ENCODE peak calls at places on chromosomes 5 and 9, in five cellular contexts. W is IMR-90, U is uterus, A is NT2/D1, K is HL-60. Z is an unnamed sample.

GRCh38 chr9:84136119-84136868 is 155.7 kb downstream of the RMI1 start:
- DNase-seq in U (no peak), A (no peak), W (peak), K (no peak), Z (no peak)

GRCh38 chr5:159215886-159216285 is 6.5 kb upstream of the RNF145 start:
- DNase-seq in K (peak), W (no peak), U (no peak), A (no peak), Z (no peak)

GRCh38 chr9:126128494-126129142 is 198.0 kb upstream of the MVB12B start:
- DNase-seq in A (no peak), W (no peak), K (no peak), U (no peak), Z (no peak)

GRCh38 chr9:100739666-100740065 is 161.8 kb downstream of the CAVIN4 start:
- DNase-seq in W (no peak), K (no peak), U (no peak), A (no peak), Z (no peak)

GRCh38 chr9:126317513-126317912 is 9.1 kb upstream of the MVB12B start:
- DNase-seq in A (no peak), K (peak), W (peak), U (no peak), Z (no peak)

GRCh38 chr9:105297442-105298097 is 53.1 kb downstream of the SLC44A1 start:
- DNase-seq in K (no peak), A (no peak), W (no peak), U (no peak), Z (no peak)

GRCh38 chr5:110179291-110179690 is 489.6 kb downstream of the MAN2A1 start:
- DNase-seq in W (no peak), U (no peak), K (no peak), A (peak), Z (no peak)

GRCh38 chr5:76808142-76808691 is 10.6 kb upstream of the F2RL1 start:
- DNase-seq in U (no peak), W (no peak), K (no peak), A (peak), Z (peak)

GRCh38 chr5:105101597-105101996 is 1539.0 kb upstream of the NUDT12 start:
- DNase-seq in U (no peak), A (no peak), W (no peak), K (no peak), Z (no peak)

GRCh38 chr5:129361441-129362025 is 98.6 kb upstream of the ADAMTS19 start:
- DNase-seq in K (no peak), A (no peak), U (no peak), W (peak), Z (no peak)

GRCh38 chr9:5481744-5482027 is 28.6 kb upstream of the PDCD1LG2 start:
- DNase-seq in K (no peak), W (no peak), A (no peak), U (no peak), Z (no peak)

GRCh38 chr5:548256-548655 is 24.0 kb upstream of the SLC9A3 start:
- DNase-seq in K (peak), W (peak), A (no peak), U (no peak), Z (no peak)

GRCh38 chr5:134133995-134134541 is 19.6 kb downstream of the TCF7 start:
- DNase-seq in U (peak), K (no peak), A (no peak), W (no peak), Z (no peak)

GRCh38 chr5:180787711-180788431 is 14.7 kb downstream of the MGAT1 start:
- DNase-seq in K (no peak), U (no peak), A (no peak), W (peak), Z (no peak)

GRCh38 chr5:103425686-103426454 is 136.7 kb downstream of the NUDT12 start:
- DNase-seq in U (no peak), W (peak), A (no peak), K (no peak), Z (no peak)

GRCh38 chr5:2610986-2611385 is 140.5 kb downstream of the IRX2 start:
- DNase-seq in K (no peak), W (no peak), U (no peak), A (no peak), Z (no peak)

GRCh38 chr9:136110082-136111061 is 8.3 kb downstream of the TMEM250 start:
- DNase-seq in A (no peak), U (no peak), W (peak), K (no peak), Z (no peak)

GRCh38 chr9:136108648-136109266 is 9.9 kb downstream of the TMEM250 start:
- DNase-seq in A (no peak), K (no peak), W (no peak), U (no peak), Z (no peak)

GRCh38 chr9:136107155-136107952 is 11.3 kb downstream of the TMEM250 start:
- DNase-seq in A (no peak), W (no peak), U (no peak), K (no peak), Z (no peak)

GRCh38 chr9:136109351-136110081 is 9.2 kb downstream of the TMEM250 start:
- DNase-seq in W (peak), A (no peak), U (peak), K (peak), Z (no peak)

GRCh38 chr9:136107953-136108647 is 10.6 kb downstream of the TMEM250 start:
- DNase-seq in K (no peak), U (no peak), W (no peak), A (no peak), Z (no peak)
- H3K4me3 ChIP-seq in K (no peak), U (no peak), W (no peak), A (no peak), Z (no peak)

GRCh38 chr9:98248737-98249474 is 6.5 kb downstream of the TBC1D2 start:
- DNase-seq in A (no peak), U (no peak), W (peak), K (peak), Z (no peak)
- H3K4me3 ChIP-seq in A (no peak), U (no peak), W (no peak), K (no peak), Z (no peak)

DNA sequence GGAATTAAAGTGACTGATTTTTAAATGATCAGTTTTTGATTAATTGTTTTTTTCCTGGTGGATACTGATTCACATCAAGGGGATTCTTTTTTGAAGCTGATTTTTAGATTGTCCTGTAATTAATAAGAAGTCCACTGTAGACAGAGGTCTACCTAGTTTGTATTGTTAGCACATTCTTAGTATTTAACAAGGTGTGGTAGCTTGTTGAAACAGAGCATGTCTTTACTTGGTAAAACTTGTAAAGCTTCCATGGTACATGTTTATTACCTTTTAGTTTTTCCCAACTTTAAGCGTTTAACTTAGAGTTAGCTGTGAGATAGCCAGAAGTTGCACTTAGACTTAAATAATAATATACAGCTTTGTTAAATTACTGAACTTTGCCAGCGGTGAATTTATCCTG is 1.5 kb downstream of the BTF3 start:
- DNase-seq in A (no peak), U (no peak), K (no peak), W (no peak), Z (no peak)
- H3K4me3 ChIP-seq in A (peak), U (no peak), K (peak), W (peak), Z (no peak)

GRCh38 chr9:123775885-123776284 is 154.0 kb downstream of the DENND1A start:
- DNase-seq in U (no peak), W (no peak), A (no peak), K (no peak), Z (no peak)
- H3K4me3 ChIP-seq in U (no peak), W (no peak), A (no peak), K (no peak), Z (no peak)

DNA sequence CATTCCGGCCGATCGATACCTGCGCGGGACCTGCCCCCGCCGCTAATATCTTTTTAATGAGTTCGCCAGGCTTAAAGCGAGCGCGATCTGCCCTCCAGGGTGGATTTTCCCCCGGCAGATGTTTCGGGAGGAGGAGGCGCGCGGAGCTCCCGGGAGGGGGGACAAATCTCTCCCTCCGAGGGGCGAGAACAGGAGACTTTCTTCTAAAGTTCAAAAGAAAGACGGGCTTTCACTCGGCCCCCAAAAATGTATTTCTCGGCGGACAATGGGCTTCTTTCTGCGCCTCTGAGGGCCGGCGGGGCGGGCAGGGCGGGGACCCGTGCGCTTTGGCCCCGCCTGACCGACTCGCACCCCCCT is 4.1 kb upstream of the PRDM12 start:
- DNase-seq in K (no peak), W (no peak), A (no peak), U (no peak), Z (no peak)
- H3K4me3 ChIP-seq in K (peak), W (no peak), A (peak), U (peak), Z (peak)

DNA sequence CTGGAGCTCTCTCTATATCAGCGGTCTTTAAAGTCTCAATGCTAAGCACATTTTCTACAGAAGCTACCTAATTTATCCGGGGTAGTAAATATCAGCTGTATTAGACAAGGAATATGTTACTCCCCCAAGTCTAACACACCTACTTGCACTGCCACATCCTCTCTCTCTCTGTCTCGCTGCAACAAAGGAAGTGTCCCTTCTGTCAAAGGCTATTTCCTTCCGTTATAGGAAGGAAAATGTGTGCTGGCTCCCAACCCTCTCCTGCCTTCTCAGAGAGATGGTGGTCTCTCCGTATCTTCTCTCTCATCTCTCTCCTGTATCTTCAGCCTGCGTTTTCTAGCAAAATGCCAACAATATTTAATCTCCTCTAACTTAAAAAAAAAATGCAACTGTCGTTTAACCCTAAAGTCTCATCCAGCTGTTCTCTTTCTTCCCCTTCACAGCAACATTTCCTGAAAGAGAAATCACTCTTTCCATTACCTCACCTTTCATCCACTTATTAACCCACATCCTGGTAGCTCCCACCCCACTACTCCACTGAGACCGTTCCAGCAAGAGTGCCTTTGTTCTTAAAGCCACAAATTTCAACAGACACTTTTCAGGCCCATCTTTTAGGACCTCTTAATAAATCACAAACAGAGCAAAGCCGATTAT is 2.3 kb downstream of the TTF1 start:
- DNase-seq in U (no peak), A (no peak), K (peak), W (no peak), Z (no peak)
- H3K4me3 ChIP-seq in U (no peak), A (no peak), K (no peak), W (no peak), Z (no peak)

DNA sequence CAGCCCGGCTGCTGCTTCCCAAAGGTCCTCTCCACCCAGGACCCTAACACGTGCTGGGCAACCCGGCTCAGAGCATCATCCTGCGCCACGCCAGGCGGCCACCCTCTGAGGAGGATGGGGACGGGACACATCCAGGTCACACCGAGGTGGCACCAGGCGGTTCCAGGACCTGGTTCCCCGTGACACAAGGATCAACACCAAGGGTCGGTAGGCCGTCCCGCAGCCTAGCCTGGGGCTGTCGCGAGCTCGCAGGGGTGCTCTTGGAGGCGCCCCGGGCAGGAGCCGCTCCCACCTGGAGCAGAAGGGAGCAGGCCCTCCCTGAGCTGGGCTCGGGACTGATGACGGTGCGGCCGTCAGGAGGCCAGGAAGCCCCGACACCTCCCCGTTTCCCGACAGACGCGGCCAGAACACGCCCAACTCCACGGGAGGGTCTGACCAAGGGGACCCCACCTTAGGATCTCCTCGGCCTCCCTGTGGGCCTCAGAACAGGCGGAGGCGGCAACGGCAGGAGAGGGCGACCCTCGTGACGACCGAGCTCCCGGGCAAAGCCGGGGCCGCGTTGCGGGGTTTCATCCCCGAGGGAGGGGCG is 6.3 kb downstream of the EXD3 start:
- DNase-seq in A (no peak), W (no peak), U (no peak), K (no peak), Z (no peak)
- H3K4me3 ChIP-seq in A (no peak), W (no peak), U (no peak), K (no peak), Z (no peak)

GRCh38 chr5:172837640-172838039 is 3.6 kb downstream of the ERGIC1 start:
- DNase-seq in K (no peak), U (no peak), W (no peak), A (no peak), Z (no peak)

GRCh38 chr5:172840077-172840777 is 6.2 kb downstream of the ERGIC1 start:
- DNase-seq in K (no peak), U (no peak), A (no peak), W (no peak), Z (no peak)

GRCh38 chr5:172840778-172841154 is 6.7 kb downstream of the ERGIC1 start:
- DNase-seq in A (no peak), U (no peak), W (no peak), K (no peak), Z (no peak)

GRCh38 chr5:172839669-172840068 is 5.6 kb downstream of the ERGIC1 start:
- DNase-seq in A (no peak), U (no peak), K (no peak), W (no peak), Z (no peak)

DNA sequence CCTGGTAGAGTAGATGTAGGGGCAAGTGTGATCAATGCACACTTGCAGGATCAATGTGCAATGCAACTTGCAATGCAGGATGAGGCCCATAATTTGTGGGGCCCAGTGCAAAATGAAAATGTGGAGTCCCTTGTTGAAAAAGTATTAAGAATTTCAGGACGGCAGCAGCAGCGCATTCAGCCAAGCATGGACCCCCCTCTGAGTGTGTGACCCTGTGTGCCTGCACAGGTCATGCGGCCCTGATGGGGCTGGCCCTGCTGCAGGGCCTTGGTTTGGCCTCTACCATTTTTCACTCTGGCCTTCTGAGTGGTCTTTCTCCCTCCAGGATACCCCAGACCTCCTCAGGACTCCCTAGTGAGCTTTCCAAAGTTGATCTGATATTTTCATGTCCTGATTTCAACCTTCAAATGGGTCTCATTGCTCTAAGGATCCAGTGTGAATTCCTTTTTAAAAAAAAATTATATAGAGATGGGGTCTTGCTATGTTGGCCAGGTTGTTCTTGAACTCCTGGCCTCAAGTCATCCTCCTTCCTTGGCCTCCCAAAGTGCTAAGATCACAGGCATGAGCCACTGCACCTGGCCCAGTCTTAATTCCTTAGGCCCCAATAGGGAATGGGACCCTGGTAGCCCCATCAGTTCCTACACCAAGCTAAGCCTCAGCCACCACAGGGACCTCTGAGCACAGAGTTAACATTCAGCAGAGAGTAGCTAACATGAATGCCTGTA is 4.3 kb downstream of the ERGIC1 start:
- DNase-seq in W (no peak), K (no peak), U (no peak), A (no peak), Z (no peak)
- H3K4me3 ChIP-seq in W (no peak), K (no peak), U (no peak), A (no peak), Z (no peak)

GRCh38 chr9:129626079-129626943 is at the start of gene NTMT1:
- DNase-seq in A (no peak), U (peak), K (peak), W (peak), Z (no peak)

GRCh38 chr9:129626944-129627297 is 958 bp downstream of the NTMT1 start:
- DNase-seq in A (no peak), W (peak), U (no peak), K (no peak), Z (no peak)

GRCh38 chr9:129623331-129623730 is 2.4 kb upstream of the C9orf50 start:
- DNase-seq in W (peak), U (no peak), K (peak), A (no peak), Z (no peak)

GRCh38 chr9:129624168-129624759 is 1.7 kb upstream of the NTMT1 start:
- DNase-seq in W (peak), U (no peak), A (no peak), K (peak), Z (no peak)

DNA sequence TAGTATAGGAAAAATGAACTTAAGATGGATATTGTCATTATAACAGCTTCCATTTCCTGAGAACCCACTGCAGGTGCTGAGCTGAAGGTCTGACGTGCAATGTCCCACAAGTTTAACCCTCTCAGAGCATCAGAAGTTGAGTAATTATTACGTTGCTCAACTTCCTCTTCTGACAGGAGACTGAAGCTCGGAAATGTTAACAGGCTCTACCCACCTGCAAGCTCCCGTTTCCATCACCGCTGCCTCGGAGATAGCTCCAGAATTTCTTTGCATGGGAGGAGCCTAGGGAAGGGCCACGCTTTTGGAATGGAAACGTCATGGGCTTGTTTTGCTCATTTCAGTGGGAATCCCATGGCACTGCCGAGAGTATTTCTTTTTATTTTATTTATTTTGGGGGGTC is 1.0 kb upstream of the NTMT1 start:
- DNase-seq in K (peak), W (peak), A (no peak), U (no peak), Z (no peak)
- H3K4me3 ChIP-seq in K (peak), W (no peak), A (no peak), U (no peak), Z (no peak)

DNA sequence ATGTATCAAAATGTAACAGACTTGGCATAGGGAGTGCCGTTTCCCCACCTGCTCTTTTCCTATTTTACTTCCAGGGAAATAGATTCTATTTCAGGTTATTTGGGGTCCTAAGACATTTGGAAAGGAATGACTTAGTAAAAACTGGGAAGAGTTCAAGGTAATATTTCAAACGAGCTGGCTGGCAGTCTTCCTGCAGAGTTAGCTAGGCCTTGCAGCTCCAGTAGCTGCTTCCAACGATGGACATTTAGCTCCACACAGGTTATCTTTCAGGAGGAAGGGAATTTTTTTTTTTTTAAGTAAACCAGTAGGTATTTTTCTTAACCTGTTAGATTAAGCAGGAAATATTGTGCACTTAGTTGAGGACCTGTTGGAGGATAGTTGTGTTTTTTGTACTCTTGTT is 45.2 kb downstream of the TLE4 start:
- DNase-seq in W (no peak), K (no peak), A (no peak), U (peak), Z (no peak)
- H3K4me3 ChIP-seq in W (no peak), K (no peak), A (no peak), U (no peak), Z (no peak)